ENCODE peak calls at places on chromosomes 16 and 17, in six cellular contexts. X, U, B, G, N and J are unnamed samples.

GRCh38 chr17:49739662-49740271 is 24.2 kb downstream of the FAM117A start:
- DNase-seq in X (no peak), U (peak), B (peak), G (peak), N (no peak), J (peak)

GRCh38 chr16:49337814-49338350 is 35.7 kb upstream of the C16orf78 start:
- DNase-seq in X (no peak), U (no peak), B (no peak), G (no peak), N (no peak), J (no peak)

GRCh38 chr16:70723740-70724145 is 37.9 kb upstream of the MTSS2 start:
- DNase-seq in X (no peak), U (no peak), B (no peak), G (no peak), N (no peak), J (no peak)

GRCh38 chr17:64306850-64307463 is 43.9 kb upstream of the TEX2 start:
- DNase-seq in X (no peak), U (peak), B (peak), G (peak), N (peak), J (peak)

GRCh38 chr17:7629939-7630571 is at the start of gene SHBG:
- DNase-seq in X (peak), U (no peak), B (no peak), G (no peak), N (no peak), J (no peak)

GRCh38 chr16:31181102-31181830 is 1.3 kb downstream of the FUS start:
- DNase-seq in X (no peak), U (no peak), B (no peak), G (peak), N (no peak), J (no peak)

GRCh38 chr17:12627177-12627629 is 38.5 kb upstream of the MYOCD start:
- DNase-seq in X (no peak), U (no peak), B (no peak), G (no peak), N (no peak), J (no peak)

GRCh38 chr16:4687946-4688673 is 5.3 kb upstream of the NUDT16L1 start:
- DNase-seq in X (no peak), U (no peak), B (no peak), G (no peak), N (no peak), J (no peak)

GRCh38 chr17:17692353-17693252 is 11.3 kb downstream of the RAI1 start:
- DNase-seq in X (no peak), U (no peak), B (no peak), G (no peak), N (no peak), J (no peak)

GRCh38 chr17:44865921-44866320 is 18.2 kb downstream of the HIGD1B start:
- DNase-seq in X (no peak), U (no peak), B (no peak), G (no peak), N (no peak), J (no peak)

GRCh38 chr17:38960402-38960801 is 6.8 kb downstream of the FBXO47 start:
- DNase-seq in X (no peak), U (no peak), B (no peak), G (no peak), N (no peak), J (no peak)

GRCh38 chr16:72404299-72404698 is 232.3 kb upstream of the PMFBP1 start:
- DNase-seq in X (no peak), U (no peak), B (no peak), G (no peak), N (no peak), J (no peak)

GRCh38 chr16:49343291-49343690 is 30.3 kb upstream of the C16orf78 start:
- DNase-seq in X (no peak), U (no peak), B (no peak), G (no peak), N (no peak), J (no peak)

GRCh38 chr17:59838196-59838911 is 54.4 kb downstream of the TUBD1 start:
- DNase-seq in X (no peak), U (no peak), B (no peak), G (no peak), N (no peak), J (no peak)

GRCh38 chr16:80569440-80570105 is 28.8 kb downstream of the DYNLRB2 start:
- DNase-seq in X (no peak), U (peak), B (peak), G (no peak), N (no peak), J (no peak)

GRCh38 chr17:65074778-65075250 is 18.3 kb upstream of the GNA13 start:
- DNase-seq in X (peak), U (no peak), B (no peak), G (no peak), N (no peak), J (peak)